ENCODE peak calls at places on chromosome 17, in eight cellular contexts. I, W, Y, C, R, X, J and L are unnamed samples.
A peak's percentile ranks its signal among the peaks of the same experiment; 100 is the strongest.

GRCh38 chr17:51200295-51200694 is 34.1 kb downstream of the NME2 start:
- DNase-seq in R (no peak), C (no peak), Y (no peak), W (no peak), I (no peak), J (no peak), X (no peak), L (no peak)

GRCh38 chr17:80513892-80514291 is 30.7 kb upstream of the RPTOR start:
- DNase-seq in W (no peak), X (no peak), R (no peak), J (no peak), Y (no peak), C (no peak), I (no peak), L (peak; percentile 55)

GRCh38 chr17:44928950-44929720 is 13.8 kb upstream of the GFAP start:
- DNase-seq in I (no peak), X (peak; percentile 54), R (no peak), W (no peak), J (no peak), Y (no peak), C (no peak), L (no peak)

GRCh38 chr17:53628011-53628410 is 194.7 kb upstream of the KIF2B start:
- DNase-seq in J (no peak), C (no peak), R (no peak), X (no peak), I (no peak), Y (no peak), W (no peak), L (no peak)

GRCh38 chr17:76791053-76791980 is 53.4 kb downstream of the MFSD11 start:
- DNase-seq in Y (peak; percentile 27), J (peak; percentile 63), I (no peak), W (no peak), C (no peak), X (no peak), R (no peak), L (peak; percentile 63)

GRCh38 chr17:77436058-77436442 is 295.3 kb downstream of the SEC14L1 start:
- DNase-seq in X (no peak), C (no peak), W (no peak), J (no peak), R (no peak), Y (no peak), I (no peak), L (no peak)

GRCh38 chr17:50934672-50935200 is 68.6 kb upstream of the TOB1 start:
- DNase-seq in W (no peak), X (no peak), I (no peak), Y (no peak), C (no peak), J (no peak), R (no peak), L (no peak)

GRCh38 chr17:16937431-16937830 is 34.5 kb downstream of the TNFRSF13B start:
- DNase-seq in C (no peak), I (peak; percentile 54), R (no peak), W (no peak), X (peak; percentile 17), Y (peak; percentile 23), J (no peak), L (no peak)

GRCh38 chr17:49677134-49677932 is 564 bp downstream of the SPOP start:
- DNase-seq in X (peak; percentile 99), I (peak; percentile 99), W (peak; percentile 71), R (peak; percentile 97), J (peak; percentile 97), C (peak; percentile 90), Y (peak; percentile 98), L (peak; percentile 99)

GRCh38 chr17:11853321-11854151 is 143.7 kb downstream of the ZNF18 start:
- DNase-seq in R (peak; percentile 68), I (no peak), Y (no peak), J (no peak), W (no peak), C (no peak), X (no peak), L (no peak)

GRCh38 chr17:54102246-54102645 is 279.5 kb downstream of the KIF2B start:
- DNase-seq in Y (no peak), I (no peak), C (no peak), J (no peak), W (no peak), R (no peak), X (no peak), L (no peak)

GRCh38 chr17:68819465-68819864 is 135.7 kb downstream of the ABCA8 start:
- DNase-seq in R (no peak), J (no peak), X (no peak), W (no peak), I (no peak), Y (no peak), C (no peak), L (no peak)

GRCh38 chr17:79543566-79543965 is 67.3 kb downstream of the RBFOX3 start:
- DNase-seq in R (no peak), Y (no peak), J (no peak), C (no peak), W (no peak), X (peak; percentile 56), I (no peak), L (no peak)

DNA sequence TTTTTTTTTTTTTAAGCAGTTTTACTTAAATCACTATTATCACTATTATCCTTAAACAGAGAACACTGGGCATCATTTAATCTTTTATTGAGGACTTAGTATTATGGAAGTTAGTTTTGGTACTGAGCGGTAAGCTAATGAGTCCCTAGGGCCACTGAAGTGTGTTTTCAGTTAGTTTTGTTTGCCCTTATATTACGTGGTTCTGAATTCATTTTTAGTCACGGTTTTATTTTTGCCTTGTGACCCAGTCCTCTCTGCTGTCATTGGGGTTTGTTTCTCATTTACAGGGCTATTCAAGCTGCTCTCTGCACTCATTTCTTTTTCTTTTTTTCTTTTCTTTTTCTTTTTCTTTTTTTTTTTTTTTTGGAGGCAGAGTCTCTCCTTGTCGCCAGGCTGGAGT is 17.3 kb downstream of the RABEP1 start:
- DNase-seq in W (no peak), X (no peak), C (no peak), J (no peak), R (no peak), I (no peak), Y (no peak), L (no peak)
- TF ChIP-seq POLR2A in W (no peak), X (no peak), C (no peak), J (no peak), R (no peak), I (no peak), Y (no peak), L (no peak)

DNA sequence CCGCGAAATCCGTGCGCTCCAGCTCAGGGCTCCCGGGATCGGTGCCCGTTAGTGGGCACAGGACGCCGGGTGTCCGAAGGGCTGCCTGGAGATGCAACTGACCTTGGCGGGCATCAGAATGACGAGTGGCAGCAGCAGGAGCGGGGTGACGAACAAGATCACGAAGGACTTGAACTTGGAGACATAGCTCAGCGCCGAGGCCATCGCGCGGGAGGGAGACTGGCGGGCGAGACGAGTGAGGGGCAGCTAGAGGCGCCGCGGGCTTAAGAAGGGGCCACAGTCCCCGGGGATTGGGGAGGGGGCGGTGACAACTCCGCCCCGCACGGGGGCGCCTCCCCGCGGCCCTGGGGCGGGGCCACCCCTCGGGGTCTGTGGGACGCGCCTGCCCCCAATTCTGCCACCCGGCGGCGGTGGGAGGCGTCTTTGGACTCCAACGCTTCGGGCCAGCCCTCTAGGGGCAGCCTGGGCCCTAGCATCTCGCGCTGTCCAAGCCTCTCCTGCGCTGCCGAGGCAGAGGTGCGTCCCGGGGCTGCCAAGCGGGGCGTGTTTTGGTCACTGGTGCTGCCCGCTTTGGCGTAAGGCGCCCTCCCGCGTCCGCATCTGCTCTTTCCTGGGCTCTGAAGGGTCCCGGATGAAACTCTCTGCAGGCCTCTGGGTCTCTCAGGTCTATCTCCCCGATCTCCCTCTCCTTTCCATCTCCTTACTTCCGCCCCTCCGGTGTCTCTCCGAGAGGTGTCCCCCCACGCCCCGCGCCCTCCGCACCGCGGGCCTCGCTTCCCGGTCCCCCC is at the start of gene SLC13A5:
- DNase-seq in W (no peak), R (no peak), Y (no peak), I (peak; percentile 86), C (no peak), J (no peak), X (no peak), L (no peak)
- TF ChIP-seq POLR2A in W (no peak), R (no peak), Y (no peak), I (no peak), C (no peak), J (no peak), X (no peak), L (no peak)

DNA sequence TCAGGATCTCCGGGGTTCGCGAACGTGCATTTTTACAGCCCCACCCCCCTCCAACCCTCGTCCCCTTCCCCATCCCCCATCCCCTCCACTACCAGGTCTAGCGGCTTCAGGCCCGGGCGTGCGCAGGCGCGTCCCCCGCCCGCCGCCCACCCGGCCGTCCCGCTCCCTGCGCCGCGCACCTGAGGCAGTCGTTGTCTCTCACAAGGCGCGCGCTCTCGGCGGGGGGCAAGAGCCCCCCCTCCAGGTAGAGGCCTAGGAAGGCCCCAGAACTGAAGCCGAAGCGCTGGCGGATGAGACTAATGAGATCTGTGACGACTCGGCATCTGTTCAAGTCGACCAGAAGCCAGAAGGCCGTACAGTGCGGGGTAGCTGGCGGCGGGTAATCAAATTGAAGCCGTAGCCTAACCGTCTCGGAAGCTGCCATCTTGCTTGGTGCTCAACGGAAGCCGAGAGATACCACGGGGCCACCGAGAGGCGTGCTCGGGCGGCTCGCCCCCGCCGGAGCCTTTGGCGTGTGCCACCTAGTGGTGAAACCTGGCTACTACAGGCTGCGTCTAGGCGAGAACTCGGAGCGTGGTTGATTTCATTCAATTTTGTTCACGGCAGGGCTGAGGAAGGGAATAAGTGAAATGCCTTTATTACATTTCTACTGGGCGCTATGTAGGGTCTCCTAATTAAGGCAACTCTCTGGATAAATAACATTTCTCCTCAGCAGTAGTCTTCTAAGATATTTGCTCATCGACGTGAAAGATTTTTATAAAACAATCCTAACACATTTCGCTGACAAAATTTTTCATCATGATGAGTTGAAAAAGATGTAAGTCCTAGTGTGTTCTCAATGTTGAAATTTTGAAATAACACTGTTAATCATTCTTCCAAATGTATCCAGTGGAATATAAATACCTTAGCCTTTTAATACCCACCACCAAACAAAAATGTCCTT is at the start of gene COIL:
- DNase-seq in J (peak; percentile 95), Y (peak; percentile 95), I (peak; percentile 98), W (peak; percentile 52), X (peak; percentile 95), C (peak; percentile 93), R (peak; percentile 93), L (peak; percentile 92)
- TF ChIP-seq POLR2A in J (peak; percentile 43), Y (no peak), I (no peak), W (no peak), X (no peak), C (peak; percentile 89), R (peak; percentile 58), L (peak; percentile 62)

GRCh38 chr17:57861737-57862409 is 12.0 kb upstream of the MRPS23 start:
- DNase-seq in Y (peak; percentile 70), I (peak; percentile 94), J (peak; percentile 66), X (peak; percentile 89), R (peak; percentile 83), W (no peak), C (no peak), L (no peak)

GRCh38 chr17:57862410-57862989 is 12.7 kb upstream of the MRPS23 start:
- DNase-seq in X (no peak), I (no peak), W (no peak), J (no peak), C (no peak), Y (no peak), R (no peak), L (no peak)

GRCh38 chr17:57859601-57860413 is 10.0 kb upstream of the MRPS23 start:
- DNase-seq in R (no peak), Y (no peak), J (no peak), X (peak; percentile 54), W (no peak), C (no peak), I (no peak), L (no peak)

GRCh38 chr17:57860414-57860999 is 10.7 kb upstream of the MRPS23 start:
- DNase-seq in R (no peak), W (no peak), I (no peak), C (no peak), Y (no peak), J (no peak), X (no peak), L (no peak)

GRCh38 chr17:57861000-57861736 is 11.3 kb upstream of the MRPS23 start:
- DNase-seq in Y (peak; percentile 84), W (peak; percentile 35), R (peak; percentile 64), I (no peak), X (peak; percentile 85), J (peak; percentile 76), C (peak; percentile 75), L (peak; percentile 92)
- TF ChIP-seq POLR2A in Y (no peak), W (no peak), R (no peak), I (no peak), X (no peak), J (peak; percentile 24), C (no peak), L (no peak)